ENCODE peak calls at places on chromosome 14, in eight cellular contexts. N, B, L, D, E, I, K and C are unnamed samples.

GRCh38 chr14:55713496-55713895 is 133.5 kb downstream of the KTN1 start:
- DNase-seq in N (no peak), B (no peak), L (no peak), D (no peak), E (no peak), I (no peak), K (no peak), C (no peak)

GRCh38 chr14:23468704-23469126 is 788 bp upstream of the NGDN start:
- DNase-seq in N (no peak), B (no peak), L (no peak), D (no peak), E (no peak), I (no peak), K (no peak), C (no peak)

GRCh38 chr14:101619484-101619883 is 58.2 kb downstream of the DIO3 start:
- DNase-seq in N (no peak), B (no peak), L (no peak), D (no peak), E (no peak), I (no peak), K (no peak), C (no peak)

GRCh38 chr14:85479771-85480170 is 50.2 kb upstream of the FLRT2 start:
- DNase-seq in N (no peak), B (no peak), L (no peak), D (no peak), E (no peak), I (no peak), K (no peak), C (no peak)

GRCh38 chr14:35808076-35808657 is 928 bp downstream of the RALGAPA1 start:
- DNase-seq in N (no peak), B (peak; percentile 38), L (peak; percentile 57), D (no peak), E (no peak), I (peak; percentile 48), K (no peak), C (peak; percentile 63)

GRCh38 chr14:92527724-92528123 is 14.1 kb downstream of the RIN3 start:
- DNase-seq in N (no peak), B (no peak), L (peak; percentile 19), D (no peak), E (no peak), I (no peak), K (no peak), C (no peak)

GRCh38 chr14:75429562-75429961 is 1.7 kb downstream of the JDP2 start:
- DNase-seq in N (no peak), B (no peak), L (no peak), D (no peak), E (no peak), I (no peak), K (no peak), C (no peak)

GRCh38 chr14:62957562-62957961 is 87.7 kb downstream of the KCNH5 start:
- DNase-seq in N (no peak), B (no peak), L (no peak), D (no peak), E (no peak), I (peak; percentile 1), K (no peak), C (no peak)

GRCh38 chr14:100580316-100581227 is 6.6 kb downstream of the BEGAIN start:
- DNase-seq in N (no peak), B (no peak), L (no peak), D (no peak), E (no peak), I (no peak), K (peak; percentile 7), C (no peak)

GRCh38 chr14:88993946-88994345 is 169.5 kb downstream of the TTC8 start:
- DNase-seq in N (no peak), B (no peak), L (no peak), D (no peak), E (no peak), I (no peak), K (no peak), C (no peak)

GRCh38 chr14:55277972-55278740 is 6.9 kb downstream of the FBXO34 start:
- DNase-seq in N (no peak), B (no peak), L (no peak), D (no peak), E (no peak), I (no peak), K (no peak), C (no peak)

GRCh38 chr14:24944800-24945199 is 105.1 kb downstream of the STXBP6 start:
- DNase-seq in N (no peak), B (no peak), L (no peak), D (no peak), E (no peak), I (no peak), K (no peak), C (no peak)

GRCh38 chr14:29463727-29464370 is 463.8 kb downstream of the PRKD1 start:
- DNase-seq in N (no peak), B (no peak), L (no peak), D (no peak), E (no peak), I (no peak), K (no peak), C (no peak)

GRCh38 chr14:64620910-64621309 is 71.1 kb downstream of the PPP1R36 start:
- DNase-seq in N (no peak), B (no peak), L (no peak), D (no peak), E (no peak), I (no peak), K (no peak), C (no peak)

GRCh38 chr14:77186911-77187648 is 5.5 kb downstream of the TMEM63C start:
- DNase-seq in N (no peak), B (peak; percentile 47), L (peak; percentile 26), D (no peak), E (no peak), I (no peak), K (no peak), C (peak; percentile 16)

GRCh38 chr14:31898835-31899528 is 178.1 kb upstream of the ARHGAP5 start:
- DNase-seq in N (no peak), B (no peak), L (no peak), D (no peak), E (no peak), I (no peak), K (no peak), C (no peak)

GRCh38 chr14:31902002-31902401 is 175.1 kb upstream of the ARHGAP5 start:
- DNase-seq in N (no peak), B (peak; percentile 42), L (no peak), D (no peak), E (peak; percentile 66), I (peak; percentile 69), K (no peak), C (no peak)

GRCh38 chr14:31895206-31895605 is 181.9 kb upstream of the ARHGAP5 start:
- DNase-seq in N (no peak), B (no peak), L (no peak), D (no peak), E (peak; percentile 35), I (no peak), K (no peak), C (no peak)

GRCh38 chr14:31894351-31894750 is 182.8 kb upstream of the ARHGAP5 start:
- DNase-seq in N (no peak), B (no peak), L (no peak), D (no peak), E (no peak), I (peak; percentile 82), K (no peak), C (no peak)

DNA sequence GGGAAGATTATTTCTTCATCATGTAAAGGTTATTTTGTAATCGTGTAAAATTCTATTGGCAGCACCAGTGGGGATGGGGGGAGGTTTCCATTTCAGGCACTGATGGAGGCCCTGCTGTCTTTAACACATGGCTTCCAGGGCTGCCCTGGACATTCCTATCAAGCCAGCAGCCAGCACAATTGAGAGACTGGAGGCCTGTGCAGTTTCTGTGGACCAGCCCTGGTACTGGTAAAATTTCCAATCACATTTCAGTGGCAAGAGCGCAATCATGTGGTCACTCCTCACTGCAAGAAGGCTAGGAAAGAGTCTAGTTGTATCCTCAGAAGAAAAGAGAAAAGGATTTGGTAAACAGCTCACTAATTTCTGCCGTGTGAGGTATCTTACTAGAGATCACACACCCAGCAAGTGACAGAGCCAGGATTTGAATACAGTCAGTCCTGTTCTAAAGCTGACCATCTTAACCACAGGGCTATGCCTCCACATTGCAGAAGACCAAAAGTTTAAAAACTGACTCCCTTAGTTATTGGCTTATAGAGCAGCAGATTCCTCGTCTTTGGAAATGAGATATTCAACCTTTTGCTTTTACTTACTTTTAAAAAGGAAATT is 179.4 kb upstream of the ARHGAP5 start:
- DNase-seq in N (no peak), B (no peak), L (no peak), D (no peak), E (no peak), I (no peak), K (no peak), C (peak; percentile 10)
- TF ChIP-seq CTCF in N (no peak), B (no peak), L (no peak), D (no peak), E (peak; percentile 60), I (peak; percentile 15), K (no peak), C (no peak)

DNA sequence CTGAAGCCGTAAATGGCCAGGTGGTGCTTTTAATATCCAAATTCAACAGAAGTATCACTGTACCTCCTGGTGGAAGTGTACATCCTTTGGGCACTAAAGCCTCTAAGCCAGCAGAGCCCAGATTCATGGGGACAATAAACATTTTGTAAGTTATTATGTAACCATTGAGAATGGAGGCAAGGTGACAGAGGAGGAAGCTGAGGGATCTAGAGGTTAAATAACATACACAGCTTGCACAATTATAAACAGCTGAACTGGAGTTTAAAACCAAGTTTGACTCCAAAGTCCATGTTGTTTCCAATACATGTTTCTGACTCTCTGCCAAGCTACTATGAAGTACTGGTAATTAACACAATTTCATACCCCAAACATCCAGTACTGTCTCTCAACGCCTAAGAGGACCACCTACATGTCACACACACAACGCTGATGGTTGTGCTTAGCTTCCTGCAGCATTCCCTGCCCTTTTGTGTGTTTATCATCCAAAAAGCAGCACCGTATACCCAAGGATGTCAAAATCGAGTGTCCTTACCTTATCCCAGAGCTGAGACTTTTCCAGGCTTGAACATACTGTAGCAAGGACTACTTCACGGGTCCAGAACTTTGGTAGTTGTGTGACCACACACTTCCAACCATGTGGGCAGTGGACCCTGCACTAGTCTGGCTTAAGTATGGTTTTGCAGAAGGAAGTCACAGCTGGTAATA is 41.3 kb downstream of the EGLN3 start:
- DNase-seq in N (no peak), B (no peak), L (no peak), D (no peak), E (peak; percentile 81), I (no peak), K (no peak), C (no peak)
- TF ChIP-seq POLR2AphosphoS5 in N (no peak), B (no peak), L (no peak), D (no peak), E (no peak), I (no peak), K (no peak), C (no peak)

DNA sequence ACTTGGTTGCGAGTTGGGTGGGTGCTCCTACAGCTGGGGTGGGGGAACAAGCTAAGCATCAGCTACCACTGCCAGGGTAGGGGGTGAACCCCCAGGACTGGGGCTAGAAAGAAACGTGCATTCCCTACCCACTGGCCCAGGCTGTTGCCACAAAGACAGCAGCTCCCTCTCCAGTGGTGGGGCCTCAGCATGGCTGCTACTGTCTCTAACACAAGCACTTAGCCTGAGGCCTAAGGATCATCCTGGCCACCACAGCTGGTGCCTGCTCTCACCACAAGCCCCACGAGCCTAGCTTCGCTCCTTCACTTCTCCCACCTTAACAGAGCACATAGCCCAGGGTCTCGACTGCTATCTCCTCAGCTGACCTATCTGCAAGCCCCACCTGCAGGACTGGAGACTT is 18.9 kb downstream of the SLC25A21 start:
- DNase-seq in N (no peak), B (no peak), L (no peak), D (no peak), E (no peak), I (no peak), K (no peak), C (no peak)
- TF ChIP-seq EP300 in N (no peak), B (no peak), L (no peak), D (no peak), E (no peak), I (no peak), K (no peak), C (no peak)

GRCh38 chr14:103905861-103906456 is 22.3 kb upstream of the TDRD9 start:
- DNase-seq in N (peak; percentile 72), B (no peak), L (no peak), D (no peak), E (no peak), I (no peak), K (peak; percentile 53), C (no peak)
- TF ChIP-seq CTCF in N (peak; percentile 73), B (no peak), L (peak; percentile 10), D (no peak), E (peak; percentile 64), I (peak; percentile 52), K (no peak), C (no peak)